ENCODE peak calls at places on chromosome 19, in nine cellular contexts. One of them, this sample, is unnamed.

GRCh38 chr19:42150940-42151339 is 18.7 kb upstream of the POU2F2 start:
- DNase-seq in AG09319: no peak
- DNase-seq in dorsolateral prefrontal cortex: no peak
- DNase-seq in amygdala: no peak
- DNase-seq in activated CD4-positive, CD25-positive, alpha-beta regulatory T cell: no peak
- DNase-seq in HT1080: no peak
- DNase-seq in AG04450: no peak
- DNase-seq in stimulated activated CD8-positive, alpha-beta memory T cell treated with anti-CD3 and anti-CD28 coated beads, Interleukin-15, amount 100 ng/mL, for 24 hours: no peak
- DNase-seq in substantia nigra: no peak
- DNase-seq in this sample: no peak

GRCh38 chr19:46383846-46384245 is 29.5 kb downstream of the CCDC8 start:
- DNase-seq in AG09319: no peak
- DNase-seq in dorsolateral prefrontal cortex: no peak
- DNase-seq in amygdala: no peak
- DNase-seq in activated CD4-positive, CD25-positive, alpha-beta regulatory T cell: no peak
- DNase-seq in HT1080: no peak
- DNase-seq in AG04450: no peak
- DNase-seq in stimulated activated CD8-positive, alpha-beta memory T cell treated with anti-CD3 and anti-CD28 coated beads, Interleukin-15, amount 100 ng/mL, for 24 hours: no peak
- DNase-seq in substantia nigra: no peak
- DNase-seq in this sample: no peak

GRCh38 chr19:45558399-45558878 is 26.2 kb downstream of the OPA3 start:
- DNase-seq in AG09319: no peak
- DNase-seq in dorsolateral prefrontal cortex: peak
- DNase-seq in amygdala: peak
- DNase-seq in activated CD4-positive, CD25-positive, alpha-beta regulatory T cell: peak
- DNase-seq in HT1080: peak
- DNase-seq in AG04450: no peak
- DNase-seq in stimulated activated CD8-positive, alpha-beta memory T cell treated with anti-CD3 and anti-CD28 coated beads, Interleukin-15, amount 100 ng/mL, for 24 hours: peak
- DNase-seq in substantia nigra: peak
- DNase-seq in this sample: peak

GRCh38 chr19:5103061-5103701 is 134.3 kb downstream of the KDM4B start:
- DNase-seq in AG09319: no peak
- DNase-seq in dorsolateral prefrontal cortex: no peak
- DNase-seq in amygdala: peak
- DNase-seq in activated CD4-positive, CD25-positive, alpha-beta regulatory T cell: no peak
- DNase-seq in HT1080: no peak
- DNase-seq in AG04450: no peak
- DNase-seq in stimulated activated CD8-positive, alpha-beta memory T cell treated with anti-CD3 and anti-CD28 coated beads, Interleukin-15, amount 100 ng/mL, for 24 hours: no peak
- DNase-seq in substantia nigra: peak
- DNase-seq in this sample: no peak

GRCh38 chr19:9586764-9587163 is 2.5 kb upstream of the ZNF121 start:
- DNase-seq in AG09319: peak
- DNase-seq in dorsolateral prefrontal cortex: peak
- DNase-seq in amygdala: peak
- DNase-seq in activated CD4-positive, CD25-positive, alpha-beta regulatory T cell: peak
- DNase-seq in HT1080: peak
- DNase-seq in AG04450: peak
- DNase-seq in stimulated activated CD8-positive, alpha-beta memory T cell treated with anti-CD3 and anti-CD28 coated beads, Interleukin-15, amount 100 ng/mL, for 24 hours: peak
- DNase-seq in substantia nigra: peak
- DNase-seq in this sample: peak

GRCh38 chr19:36850646-36851442 is at the start of gene ZNF345:
- DNase-seq in AG09319: peak
- DNase-seq in dorsolateral prefrontal cortex: peak
- DNase-seq in amygdala: peak
- DNase-seq in activated CD4-positive, CD25-positive, alpha-beta regulatory T cell: peak
- DNase-seq in HT1080: peak
- DNase-seq in AG04450: peak
- DNase-seq in stimulated activated CD8-positive, alpha-beta memory T cell treated with anti-CD3 and anti-CD28 coated beads, Interleukin-15, amount 100 ng/mL, for 24 hours: peak
- DNase-seq in substantia nigra: peak
- DNase-seq in this sample: peak

GRCh38 chr19:10061717-10062310 is 24.3 kb upstream of the SHFL start:
- DNase-seq in AG09319: no peak
- DNase-seq in dorsolateral prefrontal cortex: no peak
- DNase-seq in amygdala: no peak
- DNase-seq in activated CD4-positive, CD25-positive, alpha-beta regulatory T cell: no peak
- DNase-seq in HT1080: no peak
- DNase-seq in AG04450: no peak
- DNase-seq in stimulated activated CD8-positive, alpha-beta memory T cell treated with anti-CD3 and anti-CD28 coated beads, Interleukin-15, amount 100 ng/mL, for 24 hours: no peak
- DNase-seq in substantia nigra: no peak
- DNase-seq in this sample: peak

GRCh38 chr19:17944301-17944700 is 11.5 kb downstream of the CCDC124 start:
- DNase-seq in AG09319: peak
- DNase-seq in dorsolateral prefrontal cortex: peak
- DNase-seq in amygdala: no peak
- DNase-seq in activated CD4-positive, CD25-positive, alpha-beta regulatory T cell: no peak
- DNase-seq in HT1080: peak
- DNase-seq in AG04450: peak
- DNase-seq in stimulated activated CD8-positive, alpha-beta memory T cell treated with anti-CD3 and anti-CD28 coated beads, Interleukin-15, amount 100 ng/mL, for 24 hours: no peak
- DNase-seq in substantia nigra: no peak
- DNase-seq in this sample: no peak

GRCh38 chr19:46390121-46390858 is 23.1 kb downstream of the CCDC8 start:
- DNase-seq in AG09319: no peak
- DNase-seq in dorsolateral prefrontal cortex: no peak
- DNase-seq in amygdala: no peak
- DNase-seq in activated CD4-positive, CD25-positive, alpha-beta regulatory T cell: no peak
- DNase-seq in HT1080: no peak
- DNase-seq in AG04450: no peak
- DNase-seq in stimulated activated CD8-positive, alpha-beta memory T cell treated with anti-CD3 and anti-CD28 coated beads, Interleukin-15, amount 100 ng/mL, for 24 hours: no peak
- DNase-seq in substantia nigra: no peak
- DNase-seq in this sample: no peak

GRCh38 chr19:56476671-56477428 is at the start of gene ZNF667:
- DNase-seq in AG09319: no peak
- DNase-seq in dorsolateral prefrontal cortex: peak
- DNase-seq in amygdala: peak
- DNase-seq in activated CD4-positive, CD25-positive, alpha-beta regulatory T cell: no peak
- DNase-seq in HT1080: no peak
- DNase-seq in AG04450: no peak
- DNase-seq in stimulated activated CD8-positive, alpha-beta memory T cell treated with anti-CD3 and anti-CD28 coated beads, Interleukin-15, amount 100 ng/mL, for 24 hours: no peak
- DNase-seq in substantia nigra: peak
- DNase-seq in this sample: no peak

GRCh38 chr19:35436477-35437141 is 11.4 kb upstream of the FFAR2 start:
- DNase-seq in AG09319: peak
- DNase-seq in dorsolateral prefrontal cortex: no peak
- DNase-seq in amygdala: no peak
- DNase-seq in activated CD4-positive, CD25-positive, alpha-beta regulatory T cell: no peak
- DNase-seq in HT1080: peak
- DNase-seq in AG04450: no peak
- DNase-seq in stimulated activated CD8-positive, alpha-beta memory T cell treated with anti-CD3 and anti-CD28 coated beads, Interleukin-15, amount 100 ng/mL, for 24 hours: no peak
- DNase-seq in substantia nigra: no peak
- DNase-seq in this sample: no peak

GRCh38 chr19:16325671-16326400 is 1.2 kb downstream of the KLF2 start:
- DNase-seq in AG09319: no peak
- DNase-seq in dorsolateral prefrontal cortex: peak
- DNase-seq in amygdala: peak
- DNase-seq in activated CD4-positive, CD25-positive, alpha-beta regulatory T cell: peak
- DNase-seq in HT1080: peak
- DNase-seq in AG04450: no peak
- DNase-seq in stimulated activated CD8-positive, alpha-beta memory T cell treated with anti-CD3 and anti-CD28 coated beads, Interleukin-15, amount 100 ng/mL, for 24 hours: no peak
- DNase-seq in substantia nigra: no peak
- DNase-seq in this sample: no peak

GRCh38 chr19:13098291-13099072 is 4.2 kb downstream of the LYL1 start:
- DNase-seq in AG09319: no peak
- DNase-seq in dorsolateral prefrontal cortex: no peak
- DNase-seq in amygdala: no peak
- DNase-seq in activated CD4-positive, CD25-positive, alpha-beta regulatory T cell: no peak
- DNase-seq in HT1080: no peak
- DNase-seq in AG04450: no peak
- DNase-seq in stimulated activated CD8-positive, alpha-beta memory T cell treated with anti-CD3 and anti-CD28 coated beads, Interleukin-15, amount 100 ng/mL, for 24 hours: no peak
- DNase-seq in substantia nigra: no peak
- DNase-seq in this sample: peak

GRCh38 chr19:17200408-17201079 is 14.6 kb upstream of the USE1 start:
- DNase-seq in AG09319: no peak
- DNase-seq in dorsolateral prefrontal cortex: no peak
- DNase-seq in amygdala: no peak
- DNase-seq in activated CD4-positive, CD25-positive, alpha-beta regulatory T cell: no peak
- DNase-seq in HT1080: no peak
- DNase-seq in AG04450: no peak
- DNase-seq in stimulated activated CD8-positive, alpha-beta memory T cell treated with anti-CD3 and anti-CD28 coated beads, Interleukin-15, amount 100 ng/mL, for 24 hours: no peak
- DNase-seq in substantia nigra: no peak
- DNase-seq in this sample: no peak

GRCh38 chr19:32916969-32917611 is 47.5 kb upstream of the SLC7A9 start:
- DNase-seq in AG09319: no peak
- DNase-seq in dorsolateral prefrontal cortex: no peak
- DNase-seq in amygdala: no peak
- DNase-seq in activated CD4-positive, CD25-positive, alpha-beta regulatory T cell: no peak
- DNase-seq in HT1080: no peak
- DNase-seq in AG04450: no peak
- DNase-seq in stimulated activated CD8-positive, alpha-beta memory T cell treated with anti-CD3 and anti-CD28 coated beads, Interleukin-15, amount 100 ng/mL, for 24 hours: no peak
- DNase-seq in substantia nigra: no peak
- DNase-seq in this sample: no peak

GRCh38 chr19:48506138-48506733 is 5.4 kb downstream of the LMTK3 start:
- DNase-seq in AG09319: peak
- DNase-seq in dorsolateral prefrontal cortex: no peak
- DNase-seq in amygdala: no peak
- DNase-seq in activated CD4-positive, CD25-positive, alpha-beta regulatory T cell: no peak
- DNase-seq in HT1080: peak
- DNase-seq in AG04450: no peak
- DNase-seq in stimulated activated CD8-positive, alpha-beta memory T cell treated with anti-CD3 and anti-CD28 coated beads, Interleukin-15, amount 100 ng/mL, for 24 hours: no peak
- DNase-seq in substantia nigra: no peak
- DNase-seq in this sample: peak

This sample was measured in T47D.